ENCODE peak calls at places on chromosome 1, in six cellular contexts. S is GM23248, G is astrocyte, T is HepG2, J is PC-3, A is H9. Z is an unnamed sample.

GRCh38 chr1:33955101-33955500 is 91.2 kb downstream of the HMGB4 start:
- DNase-seq in J (no peak), A (no peak), G (no peak), S (no peak), T (no peak), Z (no peak)

GRCh38 chr1:167629681-167630567 is at the start of gene RCSD1:
- DNase-seq in A (no peak), J (no peak), S (peak; percentile 69), G (no peak), T (no peak), Z (peak; percentile 87)

GRCh38 chr1:11964656-11965055 is 15.6 kb upstream of the MFN2 start:
- DNase-seq in S (no peak), G (no peak), J (no peak), T (no peak), A (no peak), Z (no peak)

GRCh38 chr1:226679853-226680516 is 59.1 kb downstream of the ITPKB start:
- DNase-seq in T (no peak), A (peak; percentile 99), G (peak; percentile 70), J (no peak), S (peak; percentile 68), Z (peak; percentile 90)

GRCh38 chr1:51574796-51575195 is 42.1 kb upstream of the OSBPL9 start:
- DNase-seq in J (no peak), T (no peak), A (no peak), G (no peak), S (no peak), Z (no peak)

GRCh38 chr1:44290250-44291094 is 64.6 kb downstream of the ERI3 start:
- DNase-seq in J (no peak), S (no peak), T (no peak), G (no peak), A (no peak), Z (no peak)

GRCh38 chr1:20663365-20663764 is 2.2 kb upstream of the DDOST start:
- DNase-seq in A (no peak), T (no peak), S (no peak), G (no peak), J (peak; percentile 3), Z (peak; percentile 40)

GRCh38 chr1:85576642-85577420 is 3.7 kb upstream of the CCN1 start:
- DNase-seq in T (peak; percentile 37), G (peak; percentile 84), S (peak; percentile 96), J (peak; percentile 88), A (peak; percentile 83), Z (no peak)

GRCh38 chr1:201881617-201882016 is 7.1 kb upstream of the SHISA4 start:
- DNase-seq in J (no peak), A (no peak), T (no peak), G (no peak), S (no peak), Z (no peak)

GRCh38 chr1:21896652-21897532 is 40.2 kb downstream of the HSPG2 start:
- DNase-seq in A (no peak), T (no peak), J (no peak), S (peak; percentile 80), G (no peak), Z (no peak)

GRCh38 chr1:208105756-208106155 is 138.4 kb downstream of the PLXNA2 start:
- DNase-seq in G (no peak), T (no peak), A (no peak), J (no peak), S (no peak), Z (no peak)

GRCh38 chr1:173201968-173202367 is 5.2 kb downstream of the TNFSF4 start:
- DNase-seq in J (no peak), S (no peak), A (no peak), T (no peak), G (no peak), Z (no peak)

GRCh38 chr1:216983823-216984222 is 260.6 kb upstream of the ESRRG start:
- DNase-seq in A (no peak), T (no peak), G (no peak), J (no peak), S (no peak), Z (no peak)

GRCh38 chr1:24900985-24901781 is 28.9 kb downstream of the RUNX3 start:
- DNase-seq in T (no peak), G (no peak), J (no peak), S (no peak), A (no peak), Z (no peak)

GRCh38 chr1:153789478-153790148 is 14.4 kb downstream of the SLC27A3 start:
- DNase-seq in T (no peak), J (no peak), G (no peak), S (peak; percentile 49), A (peak; percentile 28), Z (no peak)
- H3K9ac ChIP-seq in T (no peak overlapping the region), J (no peak overlapping the region), G (no peak overlapping the region), S (peak overlapping the region; percentile 88), A (no peak overlapping the region), Z (no peak overlapping the region)

GRCh38 chr1:47559944-47560695 is 122.3 kb downstream of the FOXD2 start:
- DNase-seq in G (no peak), S (no peak), T (peak; percentile 9), J (no peak), A (no peak), Z (no peak)
- H3K27ac ChIP-seq in G (no peak overlapping the region), S (no peak overlapping the region), T (no peak overlapping the region), J (no peak overlapping the region), A (no peak overlapping the region), Z (no peak overlapping the region)

GRCh38 chr1:66381626-66382275 is 152.2 kb upstream of the SGIP1 start:
- DNase-seq in S (no peak), G (no peak), J (no peak), T (no peak), A (no peak), Z (peak; percentile 63)
- H3K4me2 ChIP-seq in S (no peak overlapping the region), G (no peak overlapping the region), J (no peak overlapping the region), T (no peak overlapping the region), A (no peak overlapping the region), Z (peak overlapping the region; percentile 84)

GRCh38 chr1:155051342-155051776 is 243 bp downstream of the ADAM15 start:
- DNase-seq in A (no peak), T (no peak), J (no peak), S (no peak), G (no peak), Z (no peak)

GRCh38 chr1:155052412-155053400 is 1.6 kb downstream of the ADAM15 start:
- DNase-seq in A (no peak), J (peak; percentile 51), T (no peak), S (peak; percentile 37), G (no peak), Z (peak; percentile 62)

GRCh38 chr1:155053531-155054105 is 2.5 kb downstream of the ADAM15 start:
- DNase-seq in S (no peak), J (no peak), G (no peak), T (no peak), A (no peak), Z (no peak)

GRCh38 chr1:155050560-155051341 is at the start of gene ADAM15:
- DNase-seq in T (peak; percentile 66), G (peak; percentile 35), A (peak; percentile 84), S (peak; percentile 88), J (peak; percentile 93), Z (peak; percentile 94)

GRCh38 chr1:155051777-155052398 is 772 bp downstream of the ADAM15 start:
- DNase-seq in T (no peak), J (peak; percentile 77), S (peak; percentile 69), A (no peak), G (no peak), Z (peak; percentile 78)
- H3K9ac ChIP-seq in T (peak overlapping the region; percentile 57), J (peak overlapping the region; percentile 87), S (peak overlapping the region; percentile 75), A (peak overlapping the region; percentile 4), G (peak overlapping the region; percentile 72), Z (peak overlapping the region; percentile 98)

DNA sequence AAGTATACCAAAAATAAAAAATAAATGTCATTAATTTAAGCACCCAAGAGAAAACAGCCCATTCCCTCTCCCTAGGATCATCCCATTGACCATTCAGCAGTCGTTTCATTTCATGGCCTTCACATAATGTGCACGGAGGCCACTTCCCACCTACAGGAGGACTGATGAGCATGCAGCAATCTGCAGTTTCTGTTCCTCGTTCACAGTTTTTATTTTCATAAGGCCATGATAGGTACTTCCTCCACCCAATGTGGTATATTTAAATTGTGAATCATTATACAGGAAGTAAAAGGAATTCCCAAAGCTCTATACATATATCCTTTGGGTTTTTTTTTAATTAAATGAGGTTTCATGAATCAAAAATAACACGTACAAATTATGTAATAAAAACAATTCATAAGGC is 27.7 kb upstream of the SLC44A3 start:
- DNase-seq in J (peak; percentile 72), A (no peak), G (no peak), S (peak; percentile 88), T (no peak), Z (peak; percentile 86)
- H3K27ac ChIP-seq in J (peak overlapping the region; percentile 10), A (no peak overlapping the region), G (peak overlapping the region; percentile 37), S (peak overlapping the region; percentile 93), T (peak overlapping the region; percentile 22), Z (no peak overlapping the region)

DNA sequence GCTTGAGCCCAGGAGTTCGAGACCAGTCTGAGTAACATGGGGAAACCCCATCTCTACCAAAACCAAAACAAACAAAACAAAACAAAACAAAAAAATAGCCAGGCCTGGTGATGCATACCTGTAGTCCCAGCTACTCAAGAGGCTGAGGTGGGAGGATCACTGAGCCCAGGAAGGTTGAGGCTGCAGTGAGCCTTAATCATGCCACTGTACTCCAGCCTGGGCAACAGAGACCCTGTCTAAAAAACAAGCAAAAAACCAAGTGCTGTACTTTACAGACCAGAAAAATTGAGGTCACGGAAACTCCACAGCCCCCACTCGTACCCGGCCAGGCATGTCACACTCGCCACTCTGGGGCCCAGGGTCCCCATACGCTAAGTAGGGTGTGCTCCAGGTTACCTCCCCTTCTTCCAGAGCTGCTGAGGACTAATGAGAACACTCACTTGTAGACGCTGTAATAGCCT is 22.9 kb downstream of the ATP2B4 start:
- DNase-seq in J (no peak), T (no peak), S (no peak), G (no peak), A (no peak), Z (no peak)
- H3K4me2 ChIP-seq in J (no peak overlapping the region), T (no peak overlapping the region), S (no peak overlapping the region), G (peak overlapping the region; percentile 70), A (peak overlapping the region; percentile 17), Z (no peak overlapping the region)

DNA sequence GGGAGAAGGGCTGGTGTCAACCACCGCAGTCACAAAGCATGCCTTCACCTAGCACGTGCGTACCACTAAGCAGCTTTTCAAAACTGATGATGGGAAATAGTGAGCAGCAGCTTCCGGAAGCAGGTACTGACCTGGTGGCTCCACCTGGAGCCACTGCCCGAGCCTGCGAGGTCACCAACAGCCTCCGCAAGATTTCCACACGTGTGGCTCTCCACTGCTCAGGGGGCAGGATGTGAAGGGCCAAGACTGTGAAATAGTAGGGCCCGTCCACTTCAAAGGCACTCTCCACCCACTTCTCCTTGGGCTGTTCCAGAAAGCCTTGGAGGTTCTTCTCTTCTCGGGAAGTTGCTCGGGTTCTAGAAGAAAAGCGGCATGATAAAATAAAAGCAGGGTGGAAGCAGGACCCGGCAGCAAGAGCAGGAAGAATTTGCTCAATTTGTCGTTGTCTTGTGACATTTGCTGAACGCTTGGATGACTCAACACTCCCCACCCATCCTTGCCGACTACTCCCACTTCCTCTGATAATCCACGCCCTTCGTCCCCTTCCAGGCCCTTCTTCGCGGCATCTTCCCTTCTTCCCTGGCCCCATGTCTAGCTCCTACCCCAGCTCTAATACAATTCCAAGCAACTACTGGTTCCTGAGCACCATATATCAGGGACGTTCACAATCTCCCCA is 124.9 kb upstream of the IFFO2 start:
- DNase-seq in T (no peak), J (peak; percentile 50), G (peak; percentile 43), A (no peak), S (peak; percentile 82), Z (no peak)
- H3K9ac ChIP-seq in T (no peak overlapping the region), J (peak overlapping the region; percentile 6), G (peak overlapping the region; percentile 7), A (no peak overlapping the region), S (peak overlapping the region; percentile 49), Z (no peak overlapping the region)

Z was measured in Karpas-422.